ENCODE peak calls at places on chromosome 7, in seven cellular contexts. One of them, this sample, is unnamed. For H4K20me1 and H3K27me3, the result is how much of the 10 kb centered on the place peaks cover.

GRCh38 chr7:128742206-128742605 is 3.0 kb downstream of the CALU start:
- DNase-seq in neural progenitor cell: no peak
- DNase-seq in MM.1S: no peak
- DNase-seq in PC-9: no peak
- DNase-seq in SK-N-SH: no peak
- DNase-seq in GM23338: no peak
- DNase-seq in mammary epithelial cell: peak
- DNase-seq in this sample: peak

GRCh38 chr7:47461161-47461560 is 120.8 kb downstream of the TNS3 start:
- DNase-seq in mammary epithelial cell: no peak
- DNase-seq in neural progenitor cell: no peak
- DNase-seq in SK-N-SH: no peak
- DNase-seq in GM23338: no peak
- DNase-seq in MM.1S: no peak
- DNase-seq in PC-9: no peak
- DNase-seq in this sample: peak

GRCh38 chr7:116726713-116727431 is 54.9 kb downstream of the MET start:
- DNase-seq in PC-9: no peak
- DNase-seq in GM23338: no peak
- DNase-seq in neural progenitor cell: no peak
- DNase-seq in SK-N-SH: no peak
- DNase-seq in mammary epithelial cell: no peak
- DNase-seq in MM.1S: no peak
- DNase-seq in this sample: peak

GRCh38 chr7:1382553-1383397 is 76.5 kb downstream of the MICALL2 start:
- DNase-seq in PC-9: no peak
- DNase-seq in GM23338: no peak
- DNase-seq in SK-N-SH: peak
- DNase-seq in neural progenitor cell: no peak
- DNase-seq in mammary epithelial cell: no peak
- DNase-seq in MM.1S: no peak
- DNase-seq in this sample: no peak

GRCh38 chr7:16708980-16709379 is 44.6 kb upstream of the TSPAN13 start:
- DNase-seq in MM.1S: no peak
- DNase-seq in mammary epithelial cell: peak
- DNase-seq in neural progenitor cell: no peak
- DNase-seq in PC-9: peak
- DNase-seq in SK-N-SH: no peak
- DNase-seq in GM23338: peak
- DNase-seq in this sample: peak

GRCh38 chr7:66452165-66452564 is 176.5 kb upstream of the KCTD7 start:
- DNase-seq in MM.1S: no peak
- DNase-seq in SK-N-SH: no peak
- DNase-seq in neural progenitor cell: no peak
- DNase-seq in GM23338: no peak
- DNase-seq in mammary epithelial cell: no peak
- DNase-seq in PC-9: no peak
- DNase-seq in this sample: peak

GRCh38 chr7:158821173-158822021 is 7.9 kb downstream of the ESYT2 start:
- DNase-seq in mammary epithelial cell: peak
- DNase-seq in neural progenitor cell: no peak
- DNase-seq in MM.1S: no peak
- DNase-seq in SK-N-SH: no peak
- DNase-seq in GM23338: no peak
- DNase-seq in PC-9: peak
- DNase-seq in this sample: peak

GRCh38 chr7:15566476-15566875 is 4.7 kb upstream of the AGMO start:
- DNase-seq in SK-N-SH: no peak
- DNase-seq in mammary epithelial cell: no peak
- DNase-seq in neural progenitor cell: no peak
- DNase-seq in MM.1S: no peak
- DNase-seq in PC-9: no peak
- DNase-seq in GM23338: no peak
- DNase-seq in this sample: no peak

GRCh38 chr7:100127866-100128601 is 1.3 kb downstream of the MBLAC1 start:
- DNase-seq in neural progenitor cell: peak
- DNase-seq in PC-9: no peak
- DNase-seq in MM.1S: peak
- DNase-seq in GM23338: peak
- DNase-seq in mammary epithelial cell: no peak
- DNase-seq in SK-N-SH: peak
- DNase-seq in this sample: peak

GRCh38 chr7:73991522-73992103 is 36.4 kb upstream of the ELN start:
- DNase-seq in mammary epithelial cell: no peak
- DNase-seq in neural progenitor cell: no peak
- DNase-seq in PC-9: no peak
- DNase-seq in MM.1S: no peak
- DNase-seq in GM23338: no peak
- DNase-seq in SK-N-SH: no peak
- DNase-seq in this sample: peak

GRCh38 chr7:116501425-116502167 is 2.1 kb downstream of the CAV2 start:
- DNase-seq in PC-9: no peak
- DNase-seq in GM23338: no peak
- DNase-seq in mammary epithelial cell: peak
- DNase-seq in SK-N-SH: no peak
- DNase-seq in neural progenitor cell: no peak
- DNase-seq in MM.1S: peak
- DNase-seq in this sample: peak

GRCh38 chr7:525740-526139 is 6.1 kb upstream of the PDGFA start:
- DNase-seq in GM23338: no peak
- DNase-seq in neural progenitor cell: no peak
- DNase-seq in MM.1S: no peak
- DNase-seq in PC-9: peak
- DNase-seq in mammary epithelial cell: no peak
- DNase-seq in SK-N-SH: no peak
- DNase-seq in this sample: peak

GRCh38 chr7:43926193-43927043 is at the start of gene UBE2D4:
- DNase-seq in SK-N-SH: peak
- DNase-seq in PC-9: peak
- DNase-seq in mammary epithelial cell: peak
- DNase-seq in neural progenitor cell: peak
- DNase-seq in MM.1S: peak
- DNase-seq in GM23338: peak
- DNase-seq in this sample: peak

GRCh38 chr7:2537981-2538851 is 17.1 kb downstream of the BRAT1 start:
- DNase-seq in mammary epithelial cell: no peak
- DNase-seq in SK-N-SH: peak
- DNase-seq in GM23338: peak
- DNase-seq in MM.1S: no peak
- DNase-seq in neural progenitor cell: peak
- DNase-seq in PC-9: no peak
- DNase-seq in this sample: no peak

GRCh38 chr7:10973942-10974716 is 457 bp downstream of the PHF14 start:
- DNase-seq in MM.1S: no peak
- DNase-seq in mammary epithelial cell: no peak
- DNase-seq in SK-N-SH: peak
- DNase-seq in PC-9: peak
- DNase-seq in neural progenitor cell: peak
- DNase-seq in GM23338: peak
- DNase-seq in this sample: peak

GRCh38 chr7:47552631-47553030 is 29.3 kb downstream of the TNS3 start:
- DNase-seq in neural progenitor cell: no peak
- DNase-seq in mammary epithelial cell: peak
- DNase-seq in PC-9: no peak
- DNase-seq in SK-N-SH: no peak
- DNase-seq in MM.1S: no peak
- DNase-seq in GM23338: no peak
- DNase-seq in this sample: peak

GRCh38 chr7:86950360-86950759 is 109.1 kb downstream of the ELAPOR2 start:
- DNase-seq in MM.1S: no peak
- DNase-seq in neural progenitor cell: no peak
- DNase-seq in SK-N-SH: no peak
- DNase-seq in mammary epithelial cell: no peak
- DNase-seq in PC-9: no peak
- DNase-seq in GM23338: no peak
- DNase-seq in this sample: no peak

GRCh38 chr7:92988941-92989540 is 128.7 kb downstream of the SAMD9 start:
- DNase-seq in GM23338: no peak
- DNase-seq in MM.1S: no peak
- DNase-seq in mammary epithelial cell: no peak
- DNase-seq in SK-N-SH: no peak
- DNase-seq in PC-9: no peak
- DNase-seq in neural progenitor cell: no peak
- DNase-seq in this sample: peak

GRCh38 chr7:106569500-106569929 is 91.4 kb downstream of the CCDC71L start:
- DNase-seq in MM.1S: no peak
- DNase-seq in neural progenitor cell: no peak
- DNase-seq in PC-9: no peak
- DNase-seq in mammary epithelial cell: no peak
- DNase-seq in SK-N-SH: no peak
- DNase-seq in GM23338: no peak
- DNase-seq in this sample: no peak

GRCh38 chr7:40471891-40472290 is 337.1 kb downstream of the SUGCT start:
- DNase-seq in mammary epithelial cell: no peak
- DNase-seq in neural progenitor cell: no peak
- DNase-seq in SK-N-SH: no peak
- DNase-seq in PC-9: no peak
- DNase-seq in MM.1S: no peak
- DNase-seq in GM23338: no peak
- DNase-seq in this sample: no peak

GRCh38 chr7:138980575-138981285 is 459 bp downstream of the KIAA1549 start:
- DNase-seq in neural progenitor cell: no peak
- DNase-seq in MM.1S: peak
- DNase-seq in GM23338: peak
- DNase-seq in PC-9: no peak
- DNase-seq in SK-N-SH: peak
- DNase-seq in mammary epithelial cell: peak
- DNase-seq in this sample: peak

GRCh38 chr7:2947381-2947780 is 96.3 kb downstream of the CARD11 start:
- DNase-seq in GM23338: no peak
- DNase-seq in PC-9: no peak
- DNase-seq in MM.1S: no peak
- DNase-seq in mammary epithelial cell: no peak
- DNase-seq in neural progenitor cell: no peak
- DNase-seq in SK-N-SH: no peak
- DNase-seq in this sample: no peak

GRCh38 chr7:116633131-116633988 is 38.6 kb upstream of the MET start:
- DNase-seq in MM.1S: no peak
- DNase-seq in neural progenitor cell: no peak
- DNase-seq in mammary epithelial cell: peak
- DNase-seq in SK-N-SH: no peak
- DNase-seq in GM23338: no peak
- DNase-seq in PC-9: no peak
- DNase-seq in this sample: peak

GRCh38 chr7:134850048-134850447 is 70.6 kb downstream of the CALD1 start:
- DNase-seq in neural progenitor cell: no peak
- DNase-seq in PC-9: no peak
- DNase-seq in mammary epithelial cell: no peak
- DNase-seq in GM23338: no peak
- DNase-seq in MM.1S: no peak
- DNase-seq in SK-N-SH: no peak
- DNase-seq in this sample: no peak

GRCh38 chr7:69803699-69804516 is 205.6 kb downstream of the AUTS2 start:
- DNase-seq in GM23338: no peak
- DNase-seq in neural progenitor cell: no peak
- DNase-seq in MM.1S: no peak
- DNase-seq in mammary epithelial cell: no peak
- DNase-seq in PC-9: no peak
- DNase-seq in SK-N-SH: no peak
- DNase-seq in this sample: no peak

GRCh38 chr7:6422926-6423632 is 24.7 kb downstream of the DAGLB start:
- DNase-seq in GM23338: no peak
- DNase-seq in SK-N-SH: no peak
- DNase-seq in MM.1S: no peak
- DNase-seq in mammary epithelial cell: no peak
- DNase-seq in neural progenitor cell: no peak
- DNase-seq in PC-9: no peak
- DNase-seq in this sample: no peak

GRCh38 chr7:6425948-6426347 is 21.8 kb downstream of the DAGLB start:
- DNase-seq in SK-N-SH: no peak
- DNase-seq in MM.1S: no peak
- DNase-seq in mammary epithelial cell: no peak
- DNase-seq in PC-9: no peak
- DNase-seq in GM23338: no peak
- DNase-seq in neural progenitor cell: no peak
- DNase-seq in this sample: no peak

GRCh38 chr7:6424702-6425072 is 23.1 kb downstream of the DAGLB start:
- DNase-seq in mammary epithelial cell: no peak
- DNase-seq in PC-9: no peak
- DNase-seq in GM23338: no peak
- DNase-seq in neural progenitor cell: no peak
- DNase-seq in MM.1S: no peak
- DNase-seq in SK-N-SH: no peak
- DNase-seq in this sample: no peak

GRCh38 chr7:6422095-6422494 is 25.7 kb downstream of the DAGLB start:
- DNase-seq in neural progenitor cell: no peak
- DNase-seq in SK-N-SH: no peak
- DNase-seq in PC-9: no peak
- DNase-seq in mammary epithelial cell: no peak
- DNase-seq in MM.1S: no peak
- DNase-seq in GM23338: no peak
- DNase-seq in this sample: no peak

GRCh38 chr7:6423942-6424701 is 23.6 kb downstream of the DAGLB start:
- DNase-seq in neural progenitor cell: no peak
- DNase-seq in SK-N-SH: peak
- DNase-seq in MM.1S: no peak
- DNase-seq in mammary epithelial cell: peak
- DNase-seq in GM23338: peak
- DNase-seq in PC-9: peak
- DNase-seq in this sample: peak
- H4K20me1 ChIP-seq in neural progenitor cell: under half
- H4K20me1 ChIP-seq in SK-N-SH: under half
- H4K20me1 ChIP-seq in MM.1S: under half
- H4K20me1 ChIP-seq in mammary epithelial cell: under half
- H4K20me1 ChIP-seq in GM23338: under half
- H4K20me1 ChIP-seq in PC-9: under half
- H4K20me1 ChIP-seq in this sample: under half

GRCh38 chr7:32427769-32428291 is 62.4 kb downstream of the LSM5 start:
- DNase-seq in PC-9: peak
- DNase-seq in MM.1S: no peak
- DNase-seq in GM23338: peak
- DNase-seq in SK-N-SH: peak
- DNase-seq in mammary epithelial cell: peak
- DNase-seq in neural progenitor cell: peak
- DNase-seq in this sample: peak
- H3K27me3 ChIP-seq in PC-9: half or more
- H3K27me3 ChIP-seq in MM.1S: under half
- H3K27me3 ChIP-seq in GM23338: half or more
- H3K27me3 ChIP-seq in SK-N-SH: under half
- H3K27me3 ChIP-seq in mammary epithelial cell: under half
- H3K27me3 ChIP-seq in neural progenitor cell: half or more
- H3K27me3 ChIP-seq in this sample: under half

DNA sequence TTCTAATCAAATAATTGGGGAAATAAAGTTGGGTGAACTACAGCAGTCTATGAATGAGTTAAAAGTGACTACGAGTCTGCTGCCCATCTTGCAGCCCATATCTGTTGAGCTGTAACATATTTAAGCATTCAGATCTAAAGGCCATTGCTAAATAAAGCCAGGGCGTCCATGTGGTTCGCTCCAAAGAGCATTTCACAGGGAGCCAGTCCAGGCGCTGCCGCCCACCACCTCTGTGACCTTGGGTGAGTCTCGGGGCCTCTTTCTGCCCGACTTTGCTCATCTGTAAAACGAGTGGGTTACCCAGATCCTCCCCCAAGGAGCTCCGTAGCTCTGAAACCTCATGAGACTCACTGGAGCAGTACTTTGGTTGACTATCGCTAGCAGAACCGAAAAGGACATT is 223.1 kb downstream of the CUX1 start:
- DNase-seq in PC-9: no peak
- DNase-seq in mammary epithelial cell: no peak
- DNase-seq in MM.1S: no peak
- DNase-seq in neural progenitor cell: no peak
- DNase-seq in GM23338: no peak
- DNase-seq in SK-N-SH: no peak
- DNase-seq in this sample: no peak
- H4K20me1 ChIP-seq in PC-9: under half
- H4K20me1 ChIP-seq in mammary epithelial cell: under half
- H4K20me1 ChIP-seq in MM.1S: under half
- H4K20me1 ChIP-seq in neural progenitor cell: under half
- H4K20me1 ChIP-seq in GM23338: under half
- H4K20me1 ChIP-seq in SK-N-SH: under half
- H4K20me1 ChIP-seq in this sample: under half

GRCh38 chr7:150361807-150362621 is 6.6 kb upstream of the REPIN1 start:
- DNase-seq in GM23338: no peak
- DNase-seq in neural progenitor cell: peak
- DNase-seq in SK-N-SH: no peak
- DNase-seq in PC-9: no peak
- DNase-seq in mammary epithelial cell: no peak
- DNase-seq in MM.1S: no peak
- DNase-seq in this sample: no peak
- H3K27me3 ChIP-seq in GM23338: under half
- H3K27me3 ChIP-seq in neural progenitor cell: under half
- H3K27me3 ChIP-seq in SK-N-SH: under half
- H3K27me3 ChIP-seq in PC-9: under half
- H3K27me3 ChIP-seq in mammary epithelial cell: under half
- H3K27me3 ChIP-seq in MM.1S: under half
- H3K27me3 ChIP-seq in this sample: under half

This sample was measured in GM23248.